ENCODE peak calls at places on chromosome 11, in four cellular contexts. W, C, Y and Q are unnamed samples.

GRCh38 chr11:2700415-2701211 is 819 bp upstream of the KCNQ1OT1 start:
- DNase-seq in W (peak), C (peak), Y (peak), Q (peak)

GRCh38 chr11:94305146-94305545 is 766 bp downstream of the IZUMO1R start:
- DNase-seq in W (no peak), C (no peak), Y (no peak), Q (no peak)

GRCh38 chr11:10779086-10779485 is 28.0 kb downstream of the CTR9 start:
- DNase-seq in W (no peak), C (no peak), Y (no peak), Q (no peak)

GRCh38 chr11:71165771-71166170 is 86.6 kb downstream of the SHANK2 start:
- DNase-seq in W (no peak), C (no peak), Y (no peak), Q (no peak)

GRCh38 chr11:72406536-72407507 is 27.5 kb downstream of the CLPB start:
- DNase-seq in W (no peak), C (no peak), Y (peak), Q (no peak)

GRCh38 chr11:69157822-69158231 is 2.1 kb downstream of the SMIM38 start:
- DNase-seq in W (no peak), C (no peak), Y (no peak), Q (no peak)

GRCh38 chr11:65169164-65169641 is 830 bp upstream of the SPDYC start:
- DNase-seq in W (no peak), C (peak), Y (no peak), Q (no peak)

GRCh38 chr11:58905141-58905715 is 34.1 kb upstream of the GLYATL1 start:
- DNase-seq in W (no peak), C (no peak), Y (no peak), Q (peak)

DNA sequence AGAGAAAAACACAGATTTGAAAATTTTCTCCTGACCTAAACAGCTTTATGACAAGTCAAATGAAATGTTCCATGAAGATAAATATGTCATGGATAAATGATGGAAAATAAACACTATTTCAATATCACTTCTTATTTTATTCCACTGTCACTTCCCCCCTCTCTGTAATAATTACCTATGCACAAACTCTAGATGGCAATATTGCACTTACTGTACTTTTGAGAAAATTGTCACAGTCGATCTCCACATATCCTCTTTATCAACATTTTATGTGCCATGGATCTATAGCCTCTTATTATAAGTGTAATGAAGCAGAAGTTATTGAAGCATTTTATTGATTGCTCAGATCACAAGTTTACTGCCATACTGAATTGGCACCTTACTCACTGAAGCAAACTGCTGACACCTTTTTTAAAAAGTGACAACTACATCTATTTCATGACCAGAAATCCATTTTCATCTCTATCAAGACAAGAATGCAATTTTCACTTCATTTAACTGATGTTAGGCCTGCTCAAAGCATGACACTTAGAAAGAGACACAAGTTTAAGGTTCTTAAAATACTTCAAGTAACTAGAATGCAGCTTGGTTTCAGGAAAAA is 133.4 kb downstream of the DCDC1 start:
- DNase-seq in W (no peak), C (no peak), Y (no peak), Q (no peak)
- TF ChIP-seq CTCF in W (peak), C (peak), Y (peak), Q (no peak)

GRCh38 chr11:117950320-117950719 is 21.1 kb upstream of the TMPRSS13 start:
- DNase-seq in W (no peak), C (peak), Y (no peak), Q (no peak)
- TF ChIP-seq NR3C1 in W (no peak), C (no peak), Y (no peak), Q (no peak)

GRCh38 chr11:520428-521178 is 13.6 kb upstream of the RNH1 start:
- DNase-seq in W (no peak), C (no peak), Y (peak), Q (peak)
- TF ChIP-seq CTCF in W (no peak), C (no peak), Y (peak), Q (peak)

DNA sequence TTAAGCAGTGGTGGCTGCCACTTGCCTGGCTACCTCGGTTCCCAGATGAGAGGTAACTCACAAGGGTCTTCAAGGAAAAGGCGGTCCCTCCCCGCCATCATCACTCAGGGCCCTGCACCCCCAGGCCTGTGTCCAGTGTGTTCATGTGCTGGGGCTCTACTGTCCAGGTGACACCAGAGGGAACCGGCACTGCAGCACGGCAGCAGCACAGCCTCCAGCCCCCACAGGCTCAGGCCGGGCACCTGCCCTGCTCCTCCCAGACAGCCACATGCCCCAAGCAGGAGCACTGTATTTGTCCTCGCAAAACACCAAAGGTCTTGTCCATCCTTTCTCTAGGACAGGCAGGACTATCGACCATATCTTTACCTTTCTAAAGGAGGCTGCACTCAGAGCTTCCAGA is 982.1 kb downstream of the NTM start:
- DNase-seq in W (no peak), C (no peak), Y (no peak), Q (no peak)
- TF ChIP-seq NR3C1 in W (no peak), C (no peak), Y (no peak), Q (no peak)

GRCh38 chr11:77776455-77776854 is 44.1 kb downstream of the RSF1 start:
- DNase-seq in W (no peak), C (peak), Y (peak), Q (no peak)
- TF ChIP-seq CTCF in W (peak), C (no peak), Y (peak), Q (no peak)

GRCh38 chr11:109914038-109914437 is 179.2 kb upstream of the ZC3H12C start:
- DNase-seq in W (no peak), C (no peak), Y (no peak), Q (no peak)
- TF ChIP-seq NR3C1 in W (no peak), C (no peak), Y (no peak), Q (no peak)

DNA sequence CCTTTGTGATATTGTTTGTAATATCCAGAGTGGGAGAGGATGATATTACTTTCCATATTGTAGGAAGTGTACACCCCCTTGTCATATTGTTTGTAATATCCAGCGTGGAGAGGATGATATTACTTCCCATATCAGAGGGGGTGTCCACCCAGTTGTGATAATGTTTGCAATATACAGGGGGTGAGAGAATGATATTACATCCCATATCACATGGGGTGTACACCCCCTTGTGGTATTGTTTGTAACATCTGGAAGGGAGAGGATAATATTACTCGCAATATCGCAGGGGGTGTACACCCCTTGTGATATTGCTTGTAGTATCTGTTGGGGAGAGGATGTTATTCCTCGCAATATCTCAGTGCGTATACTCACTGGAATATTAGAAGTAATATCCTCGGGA is 61.5 kb downstream of the PRSS23 start:
- DNase-seq in W (no peak), C (no peak), Y (no peak), Q (no peak)
- TF ChIP-seq CTCF in W (peak), C (no peak), Y (no peak), Q (no peak)

DNA sequence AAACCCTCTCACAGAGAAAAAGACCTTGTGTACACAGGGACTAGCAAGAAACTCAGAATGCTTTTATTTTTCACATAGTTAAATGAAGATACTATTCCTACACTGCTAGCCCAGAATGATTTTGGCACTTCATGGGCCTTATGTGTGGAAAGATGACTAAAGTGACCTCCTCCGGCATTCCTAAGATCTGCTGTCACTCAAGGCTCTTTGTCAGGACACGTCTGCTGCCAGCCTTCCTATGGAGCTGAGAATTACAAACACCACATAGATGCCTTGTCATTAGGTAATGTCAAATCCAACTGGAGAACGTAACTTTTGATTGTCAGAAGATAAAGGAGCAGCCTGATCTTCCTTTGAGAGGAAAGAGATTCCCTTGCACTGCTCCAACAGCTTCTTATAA is 249.1 kb downstream of the FAT3 start:
- DNase-seq in W (no peak), C (no peak), Y (no peak), Q (no peak)
- TF ChIP-seq NR3C1 in W (no peak), C (no peak), Y (no peak), Q (no peak)